ENCODE peak calls at places on chromosomes 11 and 22, in eight cellular contexts. V is progenitor cell of endocrine pancreas; O is T-helper 2 cell; W is stimulated activated effector memory CD8-positive, alpha-beta T cell treated with anti-CD3 and anti-CD28 coated beads, Interleukin-12 subunit alpha, Interleukin-12 subunit beta, amount 100 ng/mL, for 72 hours; B is GM04504; S is GM12891; P is activated CD4-positive, alpha-beta memory T cell treated with anti-CD3 and anti-CD28 coated beads, Interleukin-2, amount 10 ng/mL, durations not matched to agents 7 days and 5 days; X is amniotic stem cell. T is an unnamed sample.

GRCh38 chr11:44766112-44766971 is 39.6 kb downstream of the TSPAN18 start:
- DNase-seq in V (no peak), O (no peak), W (no peak), B (peak), S (no peak), P (no peak), X (no peak), T (no peak)

GRCh38 chr22:47069270-47069669 is 306.8 kb downstream of the TBC1D22A start:
- DNase-seq in V (no peak), O (no peak), W (no peak), B (no peak), S (no peak), P (no peak), X (no peak), T (no peak)

GRCh38 chr11:97893612-97894011 is 1127.1 kb upstream of the CNTN5 start:
- DNase-seq in V (no peak), O (no peak), W (no peak), B (no peak), S (no peak), P (no peak), X (no peak), T (no peak)

GRCh38 chr11:10459029-10459970 is 4.2 kb downstream of the AMPD3 start:
- DNase-seq in V (no peak), O (no peak), W (peak), B (no peak), S (peak), P (peak), X (no peak), T (peak)

GRCh38 chr22:37846433-37846832 is 2.3 kb upstream of the ANKRD54 start:
- DNase-seq in V (no peak), O (no peak), W (no peak), B (no peak), S (no peak), P (no peak), X (no peak), T (no peak)

GRCh38 chr11:88179141-88179540 is 3.9 kb upstream of the RAB38 start:
- DNase-seq in V (no peak), O (no peak), W (peak), B (no peak), S (no peak), P (peak), X (no peak), T (no peak)

GRCh38 chr11:63699906-63700305 is 18.6 kb downstream of the RTN3 start:
- DNase-seq in V (no peak), O (no peak), W (no peak), B (no peak), S (no peak), P (no peak), X (no peak), T (no peak)

GRCh38 chr22:20494978-20495860 is at the start of gene KLHL22:
- DNase-seq in V (no peak), O (peak), W (peak), B (no peak), S (peak), P (peak), X (no peak), T (no peak)

GRCh38 chr22:32911526-32911925 is 110.0 kb downstream of the TIMP3 start:
- DNase-seq in V (no peak), O (no peak), W (no peak), B (peak), S (no peak), P (no peak), X (no peak), T (no peak)

GRCh38 chr11:129077191-129077590 is 114.9 kb downstream of the ARHGAP32 start:
- DNase-seq in V (no peak), O (no peak), W (no peak), B (no peak), S (no peak), P (no peak), X (no peak), T (no peak)

GRCh38 chr11:92224394-92225205 is at the start of gene FAT3:
- DNase-seq in V (peak), O (no peak), W (no peak), B (no peak), S (no peak), P (no peak), X (no peak), T (no peak)

GRCh38 chr11:2750601-2751522 is 51.1 kb upstream of the KCNQ1OT1 start:
- DNase-seq in V (no peak), O (no peak), W (no peak), B (no peak), S (no peak), P (no peak), X (no peak), T (no peak)

GRCh38 chr22:23256986-23257888 is 76.9 kb downstream of the BCR start:
- DNase-seq in V (no peak), O (no peak), W (no peak), B (peak), S (no peak), P (no peak), X (no peak), T (no peak)

GRCh38 chr11:82869657-82870056 is 30.6 kb downstream of the PRCP start:
- DNase-seq in V (no peak), O (no peak), W (no peak), B (no peak), S (no peak), P (no peak), X (no peak), T (no peak)

GRCh38 chr11:98104249-98104648 is 916.5 kb upstream of the CNTN5 start:
- DNase-seq in V (no peak), O (no peak), W (no peak), B (no peak), S (no peak), P (no peak), X (no peak), T (no peak)

GRCh38 chr11:30257058-30257457 is 26.2 kb downstream of the FSHB start:
- DNase-seq in V (no peak), O (no peak), W (no peak), B (no peak), S (no peak), P (no peak), X (no peak), T (no peak)

GRCh38 chr11:66068154-66068821 is 1.8 kb upstream of the PACS1 start:
- DNase-seq in V (peak), O (peak), W (peak), B (no peak), S (no peak), P (peak), X (peak), T (no peak)

GRCh38 chr22:33886696-33887095 is 33.6 kb downstream of the LARGE1 start:
- DNase-seq in V (no peak), O (no peak), W (no peak), B (no peak), S (no peak), P (no peak), X (no peak), T (no peak)

GRCh38 chr22:43971112-43971511 is 15.9 kb downstream of the SAMM50 start:
- DNase-seq in V (no peak), O (no peak), W (no peak), B (no peak), S (no peak), P (no peak), X (no peak), T (no peak)

GRCh38 chr11:12418019-12418611 is 40.7 kb downstream of the PARVA start:
- DNase-seq in V (no peak), O (no peak), W (no peak), B (no peak), S (no peak), P (no peak), X (no peak), T (no peak)

GRCh38 chr22:35440129-35440528 is 40.2 kb downstream of the MCM5 start:
- DNase-seq in V (no peak), O (no peak), W (no peak), B (no peak), S (no peak), P (no peak), X (no peak), T (no peak)

T was measured in GM12864.